ENCODE peak calls at places on chromosomes 2 and 18, in eight cellular contexts. M is activated T-cell treated with anti-CD3 and anti-CD28 coated beads, Interleukin-2, amount 50 U/mL, for 48 hours; Z is GM12865; F is AG09319; C is stimulated activated naive B cell treated with anti-CD40 and anti-IgM and Interleukin-4, amounts not matched to agents 10 μg/mL and 1 μg/mL and 100 μg/mL, for 72 hours; Q is NCI-H460; I is right lobe of liver; H is activated gamma-delta T cell. B is an unnamed sample.
A peak's percentile ranks its signal among the peaks of the same experiment; 100 is the strongest.

GRCh38 chr2:75186829-75187228 is 12.5 kb downstream of the TACR1 start:
- DNase-seq in M (no peak), Z (no peak), F (no peak), C (no peak), Q (no peak), I (no peak), H (no peak), B (no peak)

GRCh38 chr18:961644-962355 is 57.1 kb downstream of the ADCYAP1 start:
- DNase-seq in M (peak; percentile 60), Z (peak; percentile 47), F (peak; percentile 11), C (no peak), Q (no peak), I (no peak), H (no peak), B (peak; percentile 39)

GRCh38 chr2:100427627-100428258 is 10.3 kb upstream of the CHST10 start:
- DNase-seq in M (peak; percentile 74), Z (peak; percentile 69), F (no peak), C (peak; percentile 13), Q (peak; percentile 38), I (no peak), H (no peak), B (peak; percentile 46)

GRCh38 chr2:239727182-239727775 is 297.9 kb downstream of the NDUFA10 start:
- DNase-seq in M (no peak), Z (no peak), F (no peak), C (no peak), Q (no peak), I (no peak), H (no peak), B (no peak)

GRCh38 chr2:24304098-24304497 is 56.2 kb downstream of the ITSN2 start:
- DNase-seq in M (no peak), Z (no peak), F (peak; percentile 81), C (no peak), Q (no peak), I (peak; percentile 86), H (no peak), B (no peak)

GRCh38 chr2:186575302-186575701 is 14.6 kb upstream of the ITGAV start:
- DNase-seq in M (no peak), Z (peak; percentile 24), F (peak; percentile 93), C (no peak), Q (peak; percentile 58), I (no peak), H (no peak), B (no peak)

GRCh38 chr2:233464531-233465240 is 101.9 kb downstream of the USP40 start:
- DNase-seq in M (no peak), Z (no peak), F (no peak), C (no peak), Q (no peak), I (no peak), H (no peak), B (no peak)

GRCh38 chr2:1584051-1584531 is 160.2 kb downstream of the PXDN start:
- DNase-seq in M (no peak), Z (no peak), F (no peak), C (no peak), Q (no peak), I (no peak), H (no peak), B (no peak)

GRCh38 chr2:29848566-29849310 is 72.6 kb downstream of the ALK start:
- DNase-seq in M (no peak), Z (no peak), F (no peak), C (no peak), Q (no peak), I (no peak), H (no peak), B (no peak)

B was measured in GM10248.